ENCODE peak calls at places on chromosomes 1 and 21, in seven cellular contexts. W is Panc1, S is GM23338, K is HL-60, C is breast epithelium, H is upper lobe of left lung, U is stomach. Q is an unnamed sample.

GRCh38 chr21:44012474-44013379 is 618 bp downstream of the TRAPPC10 start:
- DNase-seq in H (peak), K (peak), C (peak), U (peak), S (peak), W (no peak), Q (no peak)

GRCh38 chr1:242554577-242554976 is 30.1 kb upstream of the PLD5 start:
- DNase-seq in W (no peak), U (no peak), S (no peak), H (no peak), K (no peak), C (no peak), Q (no peak)

GRCh38 chr1:31523769-31524168 is 52.5 kb upstream of the TINAGL1 start:
- DNase-seq in W (no peak), C (no peak), K (peak), H (no peak), S (no peak), U (peak), Q (no peak)

GRCh38 chr1:46224966-46225365 is 21.8 kb downstream of the LURAP1 start:
- DNase-seq in C (no peak), W (no peak), H (no peak), S (no peak), K (no peak), U (no peak), Q (no peak)

GRCh38 chr1:21779613-21780521 is 3.1 kb downstream of the USP48 start:
- DNase-seq in U (no peak), S (no peak), K (no peak), C (no peak), W (no peak), H (no peak), Q (no peak)

GRCh38 chr21:44596068-44596725 is 3.9 kb upstream of the KRTAP10-6 start:
- DNase-seq in H (no peak), K (no peak), S (no peak), C (no peak), W (peak), U (no peak), Q (peak)

GRCh38 chr1:203553501-203553900 is 59.5 kb downstream of the OPTC start:
- DNase-seq in H (no peak), S (no peak), W (no peak), U (no peak), K (no peak), C (no peak), Q (no peak)

GRCh38 chr1:239126881-239127280 is 259.5 kb upstream of the CHRM3 start:
- DNase-seq in K (no peak), H (no peak), W (no peak), U (no peak), S (no peak), C (no peak), Q (no peak)

GRCh38 chr1:212452323-212453155 is 19.8 kb downstream of the NENF start:
- DNase-seq in W (no peak), U (no peak), C (no peak), H (no peak), S (no peak), K (no peak), Q (no peak)

GRCh38 chr1:226671268-226671667 is 67.8 kb downstream of the ITPKB start:
- DNase-seq in K (no peak), C (no peak), W (no peak), U (no peak), S (no peak), H (no peak), Q (no peak)

GRCh38 chr21:29721242-29721641 is 218.6 kb downstream of the GRIK1 start:
- DNase-seq in H (no peak), K (no peak), U (no peak), S (no peak), C (no peak), W (no peak), Q (no peak)

GRCh38 chr1:102434421-102434820 is 437.7 kb upstream of the OLFM3 start:
- DNase-seq in W (peak), U (no peak), K (peak), S (peak), H (no peak), C (no peak), Q (no peak)

GRCh38 chr1:194013561-194013960 is 827.1 kb upstream of the B3GALT2 start:
- DNase-seq in K (no peak), S (no peak), W (no peak), U (no peak), H (no peak), C (no peak), Q (no peak)

GRCh38 chr1:8107897-8108296 is 81.8 kb upstream of the ERRFI1 start:
- DNase-seq in C (no peak), W (no peak), S (no peak), K (no peak), H (no peak), U (no peak), Q (no peak)

GRCh38 chr1:215273838-215274516 is 191.4 kb downstream of the KCNK2 start:
- DNase-seq in W (no peak), H (no peak), U (no peak), K (no peak), C (no peak), S (no peak), Q (no peak)

GRCh38 chr1:15046487-15047165 is 106.9 kb upstream of the TMEM51 start:
- DNase-seq in C (peak), S (peak), K (peak), H (no peak), W (peak), U (peak), Q (no peak)

GRCh38 chr1:84598846-84599741 is 24.9 kb upstream of the CTBS start:
- DNase-seq in C (no peak), W (peak), H (no peak), U (no peak), K (no peak), S (no peak), Q (no peak)

GRCh38 chr1:147545133-147545532 is 3.8 kb downstream of the BCL9 start:
- DNase-seq in S (peak), U (peak), H (no peak), W (no peak), K (no peak), C (peak), Q (no peak)

GRCh38 chr1:167442854-167443565 is 75.3 kb downstream of the CD247 start:
- DNase-seq in K (no peak), W (no peak), S (no peak), H (no peak), U (no peak), C (no peak), Q (peak)

GRCh38 chr1:167443757-167444156 is 74.6 kb downstream of the CD247 start:
- DNase-seq in C (no peak), W (no peak), H (no peak), S (no peak), K (no peak), U (no peak), Q (peak)

GRCh38 chr1:167440776-167441175 is 77.6 kb downstream of the CD247 start:
- DNase-seq in K (no peak), C (no peak), H (no peak), S (no peak), W (no peak), U (no peak), Q (peak)

GRCh38 chr1:167441222-167441621 is 77.1 kb downstream of the CD247 start:
- DNase-seq in C (no peak), U (no peak), K (no peak), S (no peak), W (no peak), H (no peak), Q (no peak)

GRCh38 chr1:167442142-167442848 is 76.0 kb downstream of the CD247 start:
- DNase-seq in W (peak), C (peak), U (peak), S (peak), H (no peak), K (no peak), Q (peak)
- TF ChIP-seq POLR2AphosphoS5 in W (no peak), C (no peak), U (peak), S (no peak), H (no peak), K (no peak), Q (no peak)

GRCh38 chr1:156420209-156421061 is 51.4 kb downstream of the RHBG start:
- DNase-seq in U (no peak), C (no peak), K (no peak), S (peak), W (no peak), H (peak), Q (no peak)

GRCh38 chr1:156421939-156422601 is 53.1 kb downstream of the RHBG start:
- DNase-seq in H (no peak), S (peak), C (no peak), K (no peak), U (no peak), W (no peak), Q (no peak)

GRCh38 chr1:156421062-156421938 is 52.3 kb downstream of the RHBG start:
- DNase-seq in H (peak), K (no peak), W (no peak), C (peak), U (peak), S (peak), Q (no peak)

GRCh38 chr1:156417700-156418015 is 48.6 kb downstream of the RHBG start:
- DNase-seq in K (no peak), S (no peak), U (no peak), W (no peak), H (no peak), C (no peak), Q (no peak)

DNA sequence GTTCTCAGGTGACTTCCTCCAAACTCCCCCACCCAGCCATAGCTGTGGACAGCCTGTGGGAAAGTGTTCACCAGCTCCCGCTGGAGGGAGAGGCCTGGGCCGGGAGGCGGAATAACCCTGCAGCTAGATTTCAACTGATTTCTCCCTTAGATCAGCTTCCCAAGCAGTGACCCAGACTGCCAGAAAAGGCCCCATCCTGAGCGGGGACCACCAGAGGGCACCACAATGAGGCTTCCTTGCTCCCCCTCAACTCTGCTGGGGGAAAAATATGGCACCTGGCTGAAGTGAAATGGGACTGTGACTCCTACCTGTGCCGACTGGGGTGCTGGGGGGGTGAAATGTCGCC is 50.8 kb downstream of the RHBG start:
- DNase-seq in K (no peak), C (no peak), S (peak), U (no peak), H (no peak), W (no peak), Q (no peak)
- TF ChIP-seq CTCF in K (no peak), C (no peak), S (peak), U (no peak), H (no peak), W (no peak), Q (no peak)

GRCh38 chr1:162136760-162137537 is 67.5 kb downstream of the NOS1AP start:
- DNase-seq in S (peak), U (no peak), W (peak), H (no peak), K (no peak), C (no peak), Q (no peak)
- TF ChIP-seq POLR2AphosphoS5 in S (no peak), U (peak), W (peak), H (no peak), K (no peak), C (no peak), Q (no peak)

GRCh38 chr1:227789881-227790400 is 25.5 kb upstream of the PRSS38 start:
- DNase-seq in C (peak), H (no peak), U (no peak), S (no peak), W (no peak), K (no peak), Q (no peak)

GRCh38 chr1:227788279-227789041 is 27.0 kb upstream of the PRSS38 start:
- DNase-seq in U (peak), S (peak), H (peak), W (no peak), K (peak), C (no peak), Q (peak)

GRCh38 chr1:227787513-227788278 is 27.8 kb upstream of the PRSS38 start:
- DNase-seq in C (peak), S (peak), K (peak), W (peak), U (peak), H (peak), Q (peak)

GRCh38 chr1:227790868-227791267 is 24.6 kb upstream of the PRSS38 start:
- DNase-seq in H (no peak), W (no peak), S (no peak), C (no peak), U (no peak), K (no peak), Q (no peak)

DNA sequence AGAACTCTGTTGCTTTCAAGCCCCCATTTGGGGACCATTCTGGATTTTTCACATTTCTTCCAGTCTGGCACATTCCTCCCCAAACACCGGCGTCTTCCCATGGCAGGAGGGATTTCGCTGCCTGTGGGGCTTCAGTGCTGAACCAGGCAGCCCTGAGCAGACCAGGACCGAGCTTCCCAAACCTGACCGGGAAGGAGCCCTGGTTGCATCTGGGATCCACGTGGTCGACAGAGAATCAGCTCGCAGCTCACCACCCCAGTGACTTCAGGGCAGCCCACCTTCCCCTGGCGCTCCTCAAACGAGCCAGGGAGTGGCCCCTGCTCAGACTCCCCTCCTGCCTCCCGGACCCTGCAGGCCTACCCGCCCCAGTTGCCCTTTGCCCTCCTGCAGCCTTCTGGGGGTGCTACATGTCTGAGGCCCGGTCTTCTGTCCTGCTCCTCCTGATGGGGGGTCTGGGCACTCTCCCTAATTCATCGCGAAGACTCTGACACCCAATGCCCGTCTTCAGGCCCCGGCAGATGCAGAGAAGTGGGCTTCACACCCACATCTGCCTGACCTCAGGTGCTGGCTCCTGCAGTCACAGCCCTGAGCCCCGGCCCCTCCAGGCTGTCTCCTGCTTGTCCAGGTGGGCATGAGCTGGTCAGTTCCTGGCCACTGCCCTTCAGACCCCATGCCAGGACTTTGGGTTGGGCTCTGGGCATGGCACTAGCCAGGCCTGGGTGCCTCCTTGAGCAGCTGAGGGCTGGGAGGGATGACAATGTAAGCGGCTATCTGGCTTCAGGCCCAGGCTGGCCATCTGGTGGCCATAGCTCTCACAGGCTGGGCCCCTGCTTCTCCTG is 26.2 kb upstream of the PRSS38 start:
- DNase-seq in H (no peak), W (no peak), U (no peak), K (no peak), S (peak), C (peak), Q (peak)
- TF ChIP-seq CTCF in H (no peak), W (no peak), U (no peak), K (no peak), S (no peak), C (no peak), Q (no peak)

DNA sequence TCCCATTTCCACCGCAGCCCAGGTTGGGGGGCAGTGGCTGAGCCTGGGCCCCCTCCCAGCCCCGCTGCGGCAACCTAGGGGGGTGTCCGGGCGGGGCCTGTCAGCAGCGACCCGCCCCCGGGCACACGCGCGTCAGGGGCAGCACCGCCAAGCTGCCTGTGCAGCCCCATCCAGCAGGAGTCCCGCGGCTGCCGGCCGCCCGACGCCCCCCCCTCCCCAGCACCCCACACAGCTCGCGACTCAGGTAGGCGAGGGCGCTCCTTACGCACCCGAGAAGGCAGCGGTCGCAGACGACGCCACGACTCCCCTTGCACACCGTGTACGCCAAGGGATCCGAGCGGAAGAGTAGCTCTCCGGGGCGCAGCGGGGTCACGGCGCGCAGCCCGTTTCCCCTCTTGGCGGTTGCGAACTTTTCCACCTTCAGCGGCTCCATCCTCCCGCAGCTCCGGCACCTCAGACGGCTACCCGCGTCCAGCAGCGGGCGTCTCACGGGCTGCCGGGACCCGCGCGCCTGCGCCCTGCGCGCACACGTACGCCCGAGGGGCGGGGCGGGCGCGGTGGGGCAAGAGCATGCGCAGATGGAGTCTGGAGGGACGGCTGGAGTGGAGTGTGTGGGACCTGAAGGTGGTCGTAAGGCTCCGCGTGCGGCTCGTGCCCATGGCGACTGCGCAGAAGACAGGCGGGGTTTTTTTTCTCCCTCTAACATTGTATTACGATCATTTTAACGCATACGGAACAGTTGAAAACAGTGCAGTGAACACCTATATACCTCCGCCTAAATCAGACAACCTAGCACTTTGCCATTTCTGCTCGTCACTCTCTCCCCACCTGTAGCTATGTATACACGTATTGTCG is at the start of gene SMYD3:
- DNase-seq in H (peak), S (peak), U (peak), K (peak), C (no peak), W (no peak), Q (peak)
- TF ChIP-seq POLR2AphosphoS5 in H (no peak), S (peak), U (peak), K (peak), C (no peak), W (peak), Q (no peak)

DNA sequence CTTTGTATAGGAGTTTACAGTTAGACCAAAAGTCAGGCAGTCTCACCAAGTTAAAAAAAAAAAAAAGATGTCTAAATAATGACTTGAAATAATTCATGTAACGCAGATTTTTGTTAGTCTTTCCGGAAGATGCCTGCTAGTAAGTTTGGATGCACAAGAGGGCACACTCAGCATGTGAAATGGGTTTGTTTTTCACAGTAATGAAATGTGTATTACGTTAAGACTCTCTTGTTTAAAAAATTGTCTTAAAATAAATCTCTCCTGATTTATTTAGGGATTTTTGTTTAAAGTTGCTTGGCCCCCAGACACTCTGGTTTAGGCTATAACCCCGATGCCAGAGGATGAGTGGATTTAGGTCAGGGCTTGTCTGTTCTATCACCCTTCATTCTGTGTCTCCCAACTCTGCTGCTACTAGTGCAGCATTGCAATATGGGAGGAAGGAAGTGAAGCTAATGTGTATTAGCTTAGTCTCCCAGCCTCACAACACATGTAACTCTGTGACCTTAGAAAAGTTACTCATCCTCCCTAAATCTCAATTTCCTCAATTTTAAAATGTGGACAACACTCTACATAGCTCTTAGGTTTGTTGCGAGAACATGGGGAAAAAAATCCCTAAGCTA is 25.7 kb downstream of the CTH start:
- DNase-seq in K (no peak), W (no peak), S (no peak), H (no peak), U (no peak), C (no peak), Q (no peak)
- TF ChIP-seq CTCF in K (no peak), W (no peak), S (no peak), H (peak), U (no peak), C (no peak), Q (peak)

GRCh38 chr1:161082996-161083742 is 6.2 kb downstream of the NECTIN4 start:
- DNase-seq in S (no peak), C (peak), H (peak), U (peak), K (peak), W (peak), Q (no peak)
- TF ChIP-seq POLR2AphosphoS5 in S (no peak), C (peak), H (peak), U (peak), K (peak), W (no peak), Q (peak)

GRCh38 chr1:63868220-63868897 is 94.5 kb downstream of the ROR1 start:
- DNase-seq in U (no peak), K (no peak), C (no peak), W (peak), H (no peak), S (no peak), Q (no peak)
- TF ChIP-seq CTCF in U (no peak), K (no peak), C (no peak), W (peak), H (no peak), S (peak), Q (no peak)

Q was measured in vagina.